ENCODE peak calls at places on chromosomes 11 and 22, in six cellular contexts. Q is endothelial cell of umbilical vein, E is PC-9, X is pancreas, N is fibroblast of lung, S is right atrium auricular region. G is an unnamed sample.
A peak's percentile ranks its signal among the peaks of the same experiment; 100 is the strongest.

GRCh38 chr11:85787809-85788805 is 22.8 kb downstream of the SYTL2 start:
- DNase-seq in X (no peak), S (no peak), Q (peak; percentile 23), E (peak; percentile 99), N (no peak), G (peak; percentile 76)

GRCh38 chr22:19998232-19998951 is 18.2 kb downstream of the ARVCF start:
- DNase-seq in N (no peak), S (no peak), X (no peak), Q (peak; percentile 57), E (no peak), G (no peak)

GRCh38 chr11:133212201-133212600 is 320.1 kb downstream of the OPCML start:
- DNase-seq in Q (no peak), S (no peak), E (no peak), X (no peak), N (no peak), G (no peak)

GRCh38 chr22:40250608-40251007 is 72.9 kb downstream of the TNRC6B start:
- DNase-seq in N (no peak), E (no peak), S (no peak), X (no peak), Q (no peak), G (no peak)

GRCh38 chr11:46119053-46119351 is 2.3 kb downstream of the PHF21A start:
- DNase-seq in E (no peak), N (no peak), X (no peak), Q (no peak), S (no peak), G (no peak)

GRCh38 chr22:39130892-39131855 is 21.3 kb downstream of the CBX7 start:
- DNase-seq in N (no peak), S (no peak), Q (no peak), E (no peak), X (peak; percentile 34), G (no peak)

GRCh38 chr11:110852925-110853324 is 140.7 kb upstream of the ARHGAP20 start:
- DNase-seq in E (peak; percentile 33), X (no peak), S (no peak), Q (no peak), N (peak; percentile 14), G (no peak)

GRCh38 chr22:30305906-30306628 is 16.8 kb upstream of the CASTOR1 start:
- DNase-seq in E (peak; percentile 74), X (no peak), Q (no peak), N (no peak), S (no peak), G (peak; percentile 51)

GRCh38 chr11:78079232-78080083 is at the start of gene NDUFC2:
- DNase-seq in Q (peak; percentile 85), S (peak; percentile 80), N (peak; percentile 90), X (peak; percentile 74), E (peak; percentile 73), G (peak; percentile 77)

GRCh38 chr22:39351689-39352214 is 2.0 kb downstream of the SYNGR1 start:
- DNase-seq in S (no peak), Q (no peak), N (no peak), E (no peak), X (no peak), G (no peak)

GRCh38 chr11:116837231-116838091 is at the start of gene APOA1:
- DNase-seq in X (no peak), S (no peak), Q (no peak), E (no peak), N (no peak), G (no peak)

GRCh38 chr22:38176170-38176741 is 5.4 kb downstream of the PLA2G6 start:
- DNase-seq in E (no peak), X (peak; percentile 57), Q (peak; percentile 99), S (peak; percentile 87), N (peak; percentile 75), G (no peak)

GRCh38 chr11:1549355-1550330 is 22.4 kb downstream of the DUSP8 start:
- DNase-seq in N (no peak), E (no peak), Q (no peak), S (no peak), X (peak; percentile 27), G (no peak)

GRCh38 chr11:13038366-13038765 is 29.2 kb downstream of the RASSF10 start:
- DNase-seq in N (no peak), X (no peak), Q (no peak), E (no peak), S (no peak), G (no peak)

GRCh38 chr11:76768091-76769047 is 14.8 kb upstream of the TSKU start:
- DNase-seq in Q (peak; percentile 71), S (peak; percentile 75), X (peak; percentile 43), N (no peak), E (peak; percentile 57), G (peak; percentile 69)

GRCh38 chr11:76830639-76831312 is 29.9 kb upstream of the ACER3 start:
- DNase-seq in Q (peak; percentile 24), S (no peak), N (peak; percentile 52), X (no peak), E (peak; percentile 44), G (peak; percentile 26)

GRCh38 chr22:43923631-43924548 is at the start of gene PNPLA3:
- DNase-seq in E (peak; percentile 73), N (peak; percentile 86), X (peak; percentile 90), Q (peak; percentile 88), S (peak; percentile 85), G (peak; percentile 93)

GRCh38 chr11:68727783-68728182 is 23.5 kb downstream of the TESMIN start:
- DNase-seq in S (no peak), Q (peak; percentile 14), X (no peak), E (no peak), N (peak; percentile 61), G (no peak)

GRCh38 chr11:130118636-130119387 is 40.8 kb upstream of the ST14 start:
- DNase-seq in N (no peak), X (no peak), E (no peak), Q (no peak), S (no peak), G (no peak)

GRCh38 chr11:128180446-128181089 is 406.8 kb downstream of the ETS1 start:
- DNase-seq in E (peak; percentile 57), Q (peak; percentile 93), N (peak; percentile 79), X (no peak), S (no peak), G (no peak)
- TF ChIP-seq CTCF in E (no peak), Q (no peak), N (no peak), X (no peak), S (no peak), G (no peak)

GRCh38 chr11:64865286-64866172 is 12.9 kb downstream of the EHD1 start:
- DNase-seq in Q (no peak), N (peak; percentile 95), X (no peak), S (no peak), E (no peak), G (no peak)

GRCh38 chr11:64866173-64866491 is 12.3 kb downstream of the EHD1 start:
- DNase-seq in X (no peak), N (no peak), Q (no peak), E (no peak), S (no peak), G (no peak)

GRCh38 chr11:64868904-64869570 is 9.4 kb downstream of the EHD1 start:
- DNase-seq in Q (peak; percentile 94), N (peak; percentile 87), S (no peak), X (no peak), E (peak; percentile 55), G (no peak)

GRCh38 chr11:64869571-64870175 is 8.7 kb downstream of the EHD1 start:
- DNase-seq in Q (no peak), X (no peak), E (no peak), N (no peak), S (no peak), G (no peak)

DNA sequence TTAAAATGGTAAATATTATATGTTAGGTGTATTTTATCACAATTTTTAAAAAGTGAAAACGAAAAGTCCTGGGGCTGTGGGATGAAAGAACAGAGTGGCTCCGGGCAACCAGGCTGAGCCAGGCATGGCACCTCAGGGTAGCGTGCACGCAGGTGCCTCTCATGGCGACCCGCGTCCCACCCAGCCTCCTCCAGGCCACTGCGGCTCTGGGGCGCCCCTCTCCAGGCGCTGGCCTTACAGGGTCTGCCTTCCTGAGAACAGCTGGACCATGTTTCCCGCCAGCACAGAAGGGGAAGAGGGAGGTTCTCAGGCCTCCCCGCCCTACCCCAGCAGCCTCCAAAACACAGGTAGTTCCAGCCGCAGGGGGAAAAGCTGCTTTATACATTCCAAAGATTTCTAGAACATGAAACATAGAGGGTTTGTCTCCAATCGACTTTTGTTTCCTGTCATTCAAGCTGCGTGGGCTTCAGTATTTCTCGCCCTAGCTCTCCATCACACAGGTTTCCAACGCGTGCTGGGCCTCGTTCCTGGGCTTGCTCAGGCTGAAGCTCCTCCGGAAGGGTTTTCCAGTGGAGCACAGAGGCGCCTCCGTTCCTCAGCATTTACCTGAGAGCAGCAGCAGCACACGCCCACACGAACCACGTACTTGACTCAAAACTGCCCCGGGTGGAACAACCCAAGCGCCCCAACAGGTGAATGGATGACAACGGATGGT is 10.5 kb downstream of the EHD1 start:
- DNase-seq in N (no peak), Q (no peak), S (no peak), X (no peak), E (peak; percentile 52), G (no peak)
- TF ChIP-seq CTCF in N (no peak), Q (no peak), S (no peak), X (no peak), E (no peak), G (no peak)

DNA sequence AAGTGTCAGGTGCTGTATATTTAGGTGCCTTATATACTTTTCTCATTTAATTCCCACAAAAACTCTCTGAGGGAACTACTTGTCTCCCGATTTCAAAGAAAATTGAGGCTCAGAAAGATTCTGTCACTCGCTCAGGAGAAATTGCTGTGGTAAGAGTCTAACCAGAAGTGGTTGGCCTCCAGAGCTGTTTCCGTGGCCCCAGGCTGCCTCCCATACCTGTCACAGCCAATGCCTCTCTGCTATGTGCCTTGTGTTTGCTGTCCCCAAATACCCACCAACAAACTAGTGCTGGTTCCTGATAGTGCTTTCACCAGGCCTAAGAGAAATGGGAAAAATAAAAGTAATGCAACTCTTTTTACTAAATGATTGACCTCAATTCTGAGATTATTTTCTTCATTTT is 21.0 kb upstream of the TMEM86A start:
- DNase-seq in X (no peak), S (no peak), E (peak; percentile 52), Q (no peak), N (no peak), G (no peak)
- TF ChIP-seq CTCF in X (no peak), S (no peak), E (no peak), Q (no peak), N (no peak), G (no peak)

GRCh38 chr22:29055192-29055830 is 6.3 kb downstream of the C22orf31 start:
- DNase-seq in X (no peak), N (no peak), S (no peak), Q (no peak), E (no peak), G (no peak)
- TF ChIP-seq CTCF in X (no peak), N (no peak), S (no peak), Q (no peak), E (no peak), G (no peak)

GRCh38 chr11:65773784-65774411 is 6.9 kb downstream of the AP5B1 start:
- DNase-seq in Q (no peak), S (peak; percentile 51), X (no peak), E (no peak), N (no peak), G (no peak)
- TF ChIP-seq CTCF in Q (no peak), S (no peak), X (no peak), E (no peak), N (peak; percentile 21), G (no peak)